ENCODE peak calls at places on chromosomes 5 and 9, in ten cellular contexts. L is GM12878, S is adrenal gland, F is esophagus squamous epithelium, B is HCT116, V is heart left ventricle, E is ovary, C is Peyer's patch, W is prostate gland, Q is upper lobe of left lung. K is an unnamed sample.
A peak's percentile ranks its signal among the peaks of the same experiment; 100 is the strongest.

GRCh38 chr5:15821506-15821905 is 321.5 kb downstream of the FBXL7 start:
- DNase-seq in E (no peak), B (no peak), V (no peak), S (no peak), C (no peak), L (no peak), F (no peak), W (no peak), Q (no peak), K (no peak)

GRCh38 chr5:75021229-75021628 is 31.1 kb downstream of the GCNT4 start:
- DNase-seq in F (no peak), B (no peak), S (no peak), E (no peak), C (no peak), W (no peak), Q (no peak), L (no peak), V (no peak), K (peak; percentile 88)

GRCh38 chr9:111039203-111039907 is 1.1 kb upstream of the LPAR1 start:
- DNase-seq in C (no peak), W (peak; percentile 15), B (peak; percentile 23), E (peak; percentile 15), S (no peak), V (no peak), L (no peak), F (no peak), Q (no peak), K (peak; percentile 21)

GRCh38 chr5:83720805-83721431 is at the start of gene HAPLN1:
- DNase-seq in C (no peak), S (no peak), B (no peak), F (no peak), L (no peak), V (no peak), Q (no peak), E (no peak), W (no peak), K (no peak)

GRCh38 chr5:168317521-168318147 is 26.2 kb downstream of the WWC1 start:
- DNase-seq in B (peak; percentile 82), W (no peak), Q (no peak), F (no peak), L (no peak), S (peak; percentile 49), C (no peak), E (no peak), V (no peak), K (no peak)

GRCh38 chr9:83266618-83267543 is 203.9 kb upstream of the RASEF start:
- DNase-seq in B (no peak), C (no peak), F (no peak), Q (no peak), E (peak; percentile 29), L (no peak), S (peak; percentile 88), V (peak; percentile 80), W (no peak), K (peak; percentile 85)

GRCh38 chr9:102985162-102985900 is 9.8 kb upstream of the CYLC2 start:
- DNase-seq in L (no peak), F (no peak), S (no peak), Q (no peak), C (no peak), V (no peak), B (no peak), E (no peak), W (no peak), K (no peak)

GRCh38 chr5:120690621-120691407 is 226.7 kb downstream of the PRR16 start:
- DNase-seq in W (no peak), V (no peak), L (no peak), Q (no peak), S (no peak), F (no peak), C (no peak), B (no peak), E (no peak), K (no peak)

GRCh38 chr9:120648581-120648980 is 65.7 kb downstream of the MEGF9 start:
- DNase-seq in W (no peak), L (no peak), F (no peak), V (no peak), Q (no peak), E (no peak), B (no peak), C (no peak), S (no peak), K (no peak)

GRCh38 chr9:81597749-81598497 is 91.4 kb downstream of the TLE1 start:
- DNase-seq in W (no peak), C (no peak), V (peak; percentile 50), Q (no peak), F (no peak), E (no peak), B (no peak), S (no peak), L (no peak), K (no peak)

GRCh38 chr5:36726767-36727166 is 120.4 kb downstream of the SLC1A3 start:
- DNase-seq in W (no peak), L (no peak), V (no peak), Q (no peak), F (no peak), B (no peak), C (no peak), S (no peak), E (no peak), K (no peak)

GRCh38 chr5:36726317-36726716 is 119.9 kb downstream of the SLC1A3 start:
- DNase-seq in C (no peak), Q (no peak), F (no peak), B (no peak), V (no peak), W (no peak), S (no peak), L (no peak), E (no peak), K (no peak)

GRCh38 chr5:36723921-36724320 is 117.5 kb downstream of the SLC1A3 start:
- DNase-seq in L (peak; percentile 77), F (no peak), Q (peak; percentile 32), W (no peak), E (no peak), C (peak; percentile 56), V (no peak), S (no peak), B (no peak), K (no peak)

GRCh38 chr5:36722913-36723312 is 116.5 kb downstream of the SLC1A3 start:
- DNase-seq in V (no peak), S (no peak), Q (no peak), L (peak; percentile 86), B (no peak), F (no peak), W (no peak), C (peak; percentile 24), E (no peak), K (no peak)

GRCh38 chr5:36724429-36725332 is 118.3 kb downstream of the SLC1A3 start:
- DNase-seq in B (no peak), L (peak; percentile 94), S (peak; percentile 45), Q (peak; percentile 76), F (peak; percentile 23), V (peak; percentile 47), C (peak; percentile 86), E (no peak), W (no peak), K (peak; percentile 61)
- TF ChIP-seq POLR2A in B (no peak), L (peak; percentile 92), S (no peak), Q (no peak), F (no peak), V (no peak), C (no peak), E (no peak), W (no peak), K (no peak)

DNA sequence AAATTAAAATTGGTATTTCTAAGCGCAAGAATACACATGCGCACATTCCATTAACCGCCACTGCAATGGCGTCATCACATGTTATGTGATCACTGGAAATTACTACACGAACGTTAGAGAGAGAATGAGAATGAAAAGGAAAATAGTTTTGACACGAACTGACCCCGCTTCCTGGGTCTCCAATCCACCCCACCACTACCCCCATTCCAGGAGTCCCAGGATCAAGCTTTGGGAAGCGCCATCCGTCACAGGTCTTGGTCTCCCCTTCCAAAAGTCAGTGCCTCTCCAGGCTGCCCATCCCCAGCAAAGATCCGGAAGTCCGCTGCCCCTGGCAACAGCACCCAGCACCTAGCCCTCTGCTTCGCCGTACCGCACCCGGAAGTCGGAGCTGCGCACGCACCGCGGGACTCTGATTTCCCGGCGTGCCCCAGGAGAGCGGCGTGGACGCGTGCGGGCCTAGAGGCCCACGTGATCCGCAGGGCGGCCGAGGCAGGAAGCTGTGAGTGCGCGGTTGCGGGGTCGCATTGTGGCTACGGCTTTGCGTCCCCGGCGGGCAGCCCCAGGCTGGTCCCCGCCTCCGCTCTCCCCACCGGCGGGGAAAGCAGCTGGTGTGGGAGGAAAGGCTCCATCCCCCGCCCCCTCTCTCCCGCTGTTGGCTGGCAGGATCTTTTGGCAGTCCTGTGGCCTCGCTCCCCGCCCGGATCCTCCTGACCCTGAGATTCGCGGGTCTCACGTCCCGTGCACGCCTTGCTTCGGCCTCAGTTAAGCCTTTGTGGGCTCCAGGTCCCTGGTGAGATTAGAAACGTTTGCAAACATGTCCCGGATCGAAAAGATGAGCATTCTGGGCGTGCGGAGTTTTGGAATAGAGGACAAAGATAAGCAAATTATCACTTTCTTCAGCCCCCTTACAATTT is at the start of gene RAD50:
- DNase-seq in L (peak; percentile 86), C (peak; percentile 90), Q (peak; percentile 94), W (peak; percentile 84), S (peak; percentile 94), B (peak; percentile 91), V (peak; percentile 96), F (peak; percentile 52), E (peak; percentile 94), K (peak; percentile 95)
- TF ChIP-seq POLR2A in L (peak; percentile 99), C (peak; percentile 75), Q (no peak), W (peak; percentile 58), S (peak; percentile 72), B (peak; percentile 85), V (no peak), F (no peak), E (peak; percentile 81), K (peak; percentile 31)

GRCh38 chr9:37229455-37229854 is 109.1 kb downstream of the ZCCHC7 start:
- DNase-seq in C (no peak), F (no peak), L (no peak), W (no peak), V (no peak), Q (no peak), S (no peak), E (no peak), B (no peak), K (no peak)
- TF ChIP-seq POLR2A in C (no peak), F (no peak), L (no peak), W (no peak), V (no peak), Q (no peak), S (no peak), E (no peak), B (no peak), K (no peak)

DNA sequence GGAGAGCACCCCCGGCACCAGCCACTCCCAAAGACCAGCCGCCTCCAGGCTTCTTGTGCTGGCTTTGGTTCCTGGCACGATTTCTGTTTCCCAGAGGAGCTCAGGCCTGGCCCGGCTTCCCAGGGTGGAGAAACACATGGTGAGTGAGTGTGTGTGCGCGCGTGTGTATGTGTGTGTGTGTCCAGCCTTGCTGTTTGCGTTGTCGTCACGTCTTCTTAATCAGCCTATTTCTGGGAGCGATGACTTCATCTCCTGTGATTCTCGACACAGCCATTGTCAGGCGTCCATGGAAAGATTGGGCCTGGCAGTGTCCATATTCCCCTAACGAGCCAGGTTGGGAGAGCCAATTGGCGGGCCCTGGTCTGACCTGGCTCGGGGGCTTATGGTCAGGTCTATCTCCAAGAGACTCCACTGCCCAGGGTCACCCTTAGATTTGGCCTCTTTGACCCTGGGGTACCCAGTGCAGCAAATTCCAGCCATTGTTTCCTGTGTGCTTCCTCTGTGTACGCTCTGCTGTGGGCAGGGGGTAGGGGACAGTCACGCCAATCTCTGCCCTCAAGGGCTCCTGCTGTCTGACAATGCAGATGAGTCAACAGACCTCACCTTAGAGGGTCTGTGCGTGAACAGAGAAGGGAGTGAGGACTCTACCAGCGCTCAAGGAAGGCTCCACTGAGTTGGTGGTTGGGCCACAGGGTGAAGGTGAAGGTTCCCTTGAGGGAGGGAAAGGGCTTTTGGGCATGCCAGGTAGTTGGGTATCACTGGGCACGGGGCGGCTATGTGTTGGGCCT is 73.8 kb downstream of the DAB2IP start:
- DNase-seq in L (no peak), E (peak; percentile 98), V (peak; percentile 98), B (no peak), Q (peak; percentile 86), S (peak; percentile 70), F (no peak), C (peak; percentile 32), W (peak; percentile 93), K (peak; percentile 89)
- TF ChIP-seq POLR2A in L (no peak), E (peak; percentile 44), V (no peak), B (no peak), Q (no peak), S (no peak), F (no peak), C (no peak), W (peak; percentile 20), K (no peak)